ENCODE peak calls at places on chromosomes 6 and 20, in five cellular contexts. S is OCI-LY7, L is fibroblast of lung, Q is PC-3, B is GM23338. X is an unnamed sample.
A peak's percentile ranks its signal among the peaks of the same experiment; 100 is the strongest.

GRCh38 chr20:14235355-14235754 is 102.1 kb downstream of the FLRT3 start:
- DNase-seq in S (no peak), L (peak; percentile 89), Q (peak; percentile 75), B (no peak), X (no peak)

GRCh38 chr6:43219814-43220213 is 9.5 kb downstream of the DNPH1 start:
- DNase-seq in S (no peak), L (no peak), Q (no peak), B (no peak), X (no peak)

GRCh38 chr6:5582758-5583157 is 321.4 kb downstream of the FARS2 start:
- DNase-seq in S (no peak), L (peak; percentile 19), Q (no peak), B (no peak), X (no peak)

GRCh38 chr20:50449789-50450492 is 60.2 kb upstream of the PTPN1 start:
- DNase-seq in S (no peak), L (no peak), Q (no peak), B (no peak), X (no peak)

GRCh38 chr6:75349262-75349984 is 64.8 kb upstream of the TMEM30A start:
- DNase-seq in S (no peak), L (peak; percentile 47), Q (no peak), B (peak; percentile 74), X (no peak)

GRCh38 chr6:53581161-53581560 is 36.3 kb upstream of the GCLC start:
- DNase-seq in S (no peak), L (peak; percentile 92), Q (peak; percentile 14), B (no peak), X (no peak)

GRCh38 chr6:96301023-96301422 is 220.6 kb upstream of the UFL1 start:
- DNase-seq in S (no peak), L (peak; percentile 13), Q (peak; percentile 2), B (no peak), X (peak; percentile 59)

GRCh38 chr6:119201486-119201885 is 123.0 kb upstream of the FAM184A start:
- DNase-seq in S (no peak), L (no peak), Q (no peak), B (no peak), X (no peak)

GRCh38 chr20:38935285-38935684 is 9.1 kb downstream of the FAM83D start:
- DNase-seq in S (no peak), L (no peak), Q (peak; percentile 41), B (no peak), X (peak; percentile 44)

GRCh38 chr6:27592481-27593199 is 119.7 kb upstream of the ZNF184 start:
- DNase-seq in S (peak; percentile 11), L (peak; percentile 89), Q (peak; percentile 76), B (peak; percentile 85), X (peak; percentile 56)

GRCh38 chr20:64149141-64149540 is 15.1 kb upstream of the MYT1 start:
- DNase-seq in S (no peak), L (no peak), Q (no peak), B (no peak), X (no peak)

GRCh38 chr20:10447028-10447427 is 11.9 kb downstream of the SLX4IP start:
- DNase-seq in S (peak; percentile 54), L (peak; percentile 82), Q (peak; percentile 86), B (no peak), X (peak; percentile 33)

GRCh38 chr20:24963672-24964517 is 14.8 kb downstream of the CST7 start:
- DNase-seq in S (no peak), L (no peak), Q (no peak), B (no peak), X (no peak)

GRCh38 chr20:60011512-60012507 is 53.6 kb downstream of the CDH26 start:
- DNase-seq in S (no peak), L (no peak), Q (no peak), B (no peak), X (no peak)

GRCh38 chr20:60009318-60009717 is 51.1 kb downstream of the CDH26 start:
- DNase-seq in S (no peak), L (no peak), Q (no peak), B (no peak), X (no peak)

GRCh38 chr20:60009826-60010616 is 51.8 kb downstream of the CDH26 start:
- DNase-seq in S (no peak), L (no peak), Q (peak; percentile 31), B (peak; percentile 79), X (no peak)

GRCh38 chr20:60008130-60008808 is 50.0 kb downstream of the CDH26 start:
- DNase-seq in S (no peak), L (no peak), Q (no peak), B (no peak), X (no peak)

GRCh38 chr20:60010689-60011417 is 52.6 kb downstream of the CDH26 start:
- DNase-seq in S (no peak), L (no peak), Q (no peak), B (no peak), X (no peak)
- H3K4me2 ChIP-seq in S (no peak overlapping the region), L (no peak overlapping the region), Q (no peak overlapping the region), B (no peak overlapping the region), X (no peak overlapping the region)

GRCh38 chr6:151399679-151400078 is 8.3 kb upstream of the ZBTB2 start:
- DNase-seq in S (no peak), L (peak; percentile 50), Q (peak; percentile 80), B (no peak), X (peak; percentile 20)

GRCh38 chr6:151403919-151404308 is 12.6 kb upstream of the ZBTB2 start:
- DNase-seq in S (no peak), L (no peak), Q (no peak), B (no peak), X (no peak)

GRCh38 chr6:151402228-151402627 is 10.9 kb upstream of the ZBTB2 start:
- DNase-seq in S (no peak), L (no peak), Q (no peak), B (no peak), X (no peak)

DNA sequence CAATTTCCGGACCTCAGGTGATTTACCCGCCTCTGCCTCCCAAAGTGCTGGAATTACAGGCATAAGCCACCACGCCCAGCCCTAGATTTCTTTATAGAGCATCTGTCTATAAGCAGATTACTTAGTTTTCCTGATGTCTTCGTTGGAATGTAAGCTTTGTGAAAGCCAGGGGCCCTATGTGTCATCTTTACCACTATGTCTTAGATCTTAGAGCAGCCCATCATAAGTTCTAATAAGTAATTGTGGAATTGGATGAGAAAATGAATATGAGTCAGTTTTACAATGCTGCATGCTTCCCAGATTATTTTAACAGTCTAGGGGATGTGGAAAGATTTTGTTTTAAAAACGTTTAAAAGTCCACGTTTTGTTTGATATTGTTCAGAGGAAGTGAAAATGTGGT is 9.1 kb upstream of the ZBTB2 start:
- DNase-seq in S (no peak), L (peak; percentile 74), Q (peak; percentile 65), B (no peak), X (peak; percentile 69)
- H3K36me3 ChIP-seq in S (peaks cover 93% of the 10 kb centered on the region), L (peaks cover 2% of the 10 kb centered on the region), Q (peaks cover 14% of the 10 kb centered on the region), B (no peaks in the 10 kb centered on the region), X (peaks cover 32% of the 10 kb centered on the region)

GRCh38 chr6:104835782-104836181 is 23.9 kb downstream of the HACE1 start:
- DNase-seq in S (no peak), L (no peak), Q (no peak), B (no peak), X (no peak)
- H3K4me2 ChIP-seq in S (no peak overlapping the region), L (no peak overlapping the region), Q (no peak overlapping the region), B (no peak overlapping the region), X (no peak overlapping the region)

DNA sequence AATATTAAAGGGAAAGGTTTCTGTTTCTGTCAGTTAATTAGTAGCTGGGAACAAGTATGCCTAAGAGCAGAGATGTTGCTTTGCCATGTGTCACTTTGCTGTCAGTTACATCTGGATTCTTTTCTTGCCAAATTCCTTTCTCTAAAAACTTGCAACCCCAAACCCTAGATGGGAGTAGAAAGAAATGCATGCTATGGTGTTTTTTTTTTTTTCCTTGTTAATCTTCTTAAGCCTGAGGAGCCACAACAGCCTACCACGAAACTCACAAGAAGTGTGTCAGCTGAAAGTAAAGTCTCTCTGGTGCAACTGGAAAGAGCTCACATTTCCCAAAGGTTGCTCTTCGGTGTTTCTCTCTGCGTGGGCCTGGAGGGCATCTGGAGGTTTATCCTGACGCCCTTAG is 17.9 kb upstream of the CLDN20 start:
- DNase-seq in S (no peak), L (peak; percentile 41), Q (no peak), B (no peak), X (no peak)
- H3K36me3 ChIP-seq in S (peaks cover 58% of the 10 kb centered on the region), L (peaks cover 2% of the 10 kb centered on the region), Q (no peaks in the 10 kb centered on the region), B (no peaks in the 10 kb centered on the region), X (peaks cover 5% of the 10 kb centered on the region)

GRCh38 chr6:38269773-38270172 is 370.0 kb downstream of the BTBD9 start:
- DNase-seq in S (no peak), L (no peak), Q (no peak), B (peak; percentile 34), X (no peak)
- H3K4me2 ChIP-seq in S (no peak overlapping the region), L (no peak overlapping the region), Q (peak overlapping the region; percentile 40), B (peak overlapping the region; percentile 50), X (peak overlapping the region; percentile 30)

GRCh38 chr20:23550227-23550626 is 18.1 kb downstream of the CST9L start:
- DNase-seq in S (no peak), L (no peak), Q (no peak), B (no peak), X (no peak)
- H3K36me3 ChIP-seq in S (no peaks in the 10 kb centered on the region), L (no peaks in the 10 kb centered on the region), Q (no peaks in the 10 kb centered on the region), B (no peaks in the 10 kb centered on the region), X (no peaks in the 10 kb centered on the region)

DNA sequence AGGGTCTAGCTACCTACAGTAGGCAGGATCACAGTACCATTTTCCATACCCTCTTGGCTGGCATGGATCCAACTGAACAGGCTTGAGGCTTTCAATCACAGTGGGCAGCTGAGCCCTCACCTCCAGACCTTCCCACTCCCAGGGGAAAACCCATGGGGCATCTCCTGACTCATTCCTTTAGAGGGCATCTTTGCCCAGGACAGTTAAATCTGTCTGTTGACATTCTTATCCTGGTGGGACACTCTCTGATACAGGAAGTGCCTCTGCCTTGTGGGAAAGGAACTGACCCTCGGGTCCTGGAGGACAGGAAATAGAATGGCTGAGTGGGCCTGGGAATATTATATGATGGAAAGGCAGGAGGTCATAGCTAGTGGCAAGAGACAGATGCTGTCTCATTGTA is 10.2 kb upstream of the EPB41L1 start:
- DNase-seq in S (no peak), L (no peak), Q (peak; percentile 8), B (no peak), X (no peak)
- H3K4me2 ChIP-seq in S (peak overlapping the region; percentile 1), L (no peak overlapping the region), Q (no peak overlapping the region), B (no peak overlapping the region), X (no peak overlapping the region)

DNA sequence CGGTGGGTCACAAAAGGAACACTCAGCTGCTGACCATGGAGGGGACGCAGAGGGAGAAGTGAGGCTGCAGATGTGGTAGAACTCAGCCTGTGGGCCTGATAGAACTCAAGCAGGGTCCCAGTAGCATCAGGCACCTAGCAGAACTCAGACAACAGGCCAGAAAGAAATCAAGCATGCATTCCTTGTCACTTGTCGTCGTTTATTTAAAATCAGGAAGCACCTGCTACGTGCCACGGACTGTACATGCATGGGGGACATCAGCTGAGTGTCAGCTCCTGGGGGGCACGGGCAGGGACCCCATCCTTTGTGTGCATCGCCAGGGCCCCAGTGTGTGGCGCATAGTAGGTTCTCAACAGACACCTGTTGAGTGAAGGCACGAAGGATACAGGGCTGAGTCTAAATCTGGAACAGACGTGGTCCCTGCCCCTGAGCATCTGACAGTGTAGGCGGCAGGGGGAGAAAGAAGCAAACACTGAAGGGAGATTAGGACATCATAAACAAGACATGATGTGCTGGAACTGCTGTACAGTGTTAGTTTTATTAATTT is 32.5 kb downstream of the UQCC2 start:
- DNase-seq in S (no peak), L (no peak), Q (no peak), B (no peak), X (no peak)
- H3K36me3 ChIP-seq in S (peaks cover 97% of the 10 kb centered on the region), L (peaks cover 34% of the 10 kb centered on the region), Q (peaks cover 20% of the 10 kb centered on the region), B (no peaks in the 10 kb centered on the region), X (peaks cover 25% of the 10 kb centered on the region)